ENCODE peak calls at places on chromosomes 3 and 15, in seven cellular contexts. N is glutamatergic neuron, K is AG08396, M is fibroblast of pulmonary artery, L is EL, E is ovary, X is AG08395. B is an unnamed sample.

GRCh38 chr3:163476179-163476578 is 1602.1 kb downstream of the SI start:
- DNase-seq in N (no peak), K (no peak), M (peak), L (no peak), E (no peak), X (no peak), B (no peak)

GRCh38 chr15:73930371-73930770 is 4.1 kb downstream of the LOXL1 start:
- DNase-seq in N (peak), K (peak), M (peak), L (peak), E (no peak), X (peak), B (peak)

GRCh38 chr3:41630708-41631107 is 331.2 kb downstream of the ULK4 start:
- DNase-seq in N (no peak), K (no peak), M (no peak), L (no peak), E (no peak), X (no peak), B (no peak)

GRCh38 chr3:69719723-69720122 is 19.5 kb upstream of the MITF start:
- DNase-seq in N (no peak), K (no peak), M (no peak), L (no peak), E (no peak), X (no peak), B (no peak)

GRCh38 chr3:182919866-182920357 is 60.4 kb downstream of the DCUN1D1 start:
- DNase-seq in N (no peak), K (no peak), M (no peak), L (no peak), E (no peak), X (no peak), B (no peak)

GRCh38 chr15:40988157-40988556 is 34.9 kb downstream of the CHAC1 start:
- DNase-seq in N (no peak), K (no peak), M (no peak), L (no peak), E (no peak), X (no peak), B (no peak)

GRCh38 chr15:92011611-92012367 is 158.3 kb downstream of the SLCO3A1 start:
- DNase-seq in N (no peak), K (no peak), M (no peak), L (no peak), E (no peak), X (no peak), B (no peak)

GRCh38 chr3:153595186-153595815 is 433.3 kb downstream of the RAP2B start:
- DNase-seq in N (no peak), K (peak), M (peak), L (peak), E (no peak), X (peak), B (no peak)